ENCODE peak calls at places on chromosomes 6 and 20, in five cellular contexts. W, Z, L, A and J are unnamed samples.

GRCh38 chr6:6277418-6277817 is 43.0 kb downstream of the F13A1 start:
- DNase-seq in A (no peak), W (no peak), L (no peak), Z (no peak), J (no peak)

GRCh38 chr20:14634666-14635065 is 297.3 kb upstream of the FLRT3 start:
- DNase-seq in W (no peak), A (no peak), L (no peak), Z (no peak), J (no peak)

GRCh38 chr6:53910834-53911233 is 116.0 kb downstream of the LRRC1 start:
- DNase-seq in A (no peak), W (no peak), L (no peak), Z (no peak), J (no peak)

GRCh38 chr6:132465530-132466485 is 47.1 kb downstream of the STX7 start:
- DNase-seq in W (no peak), Z (no peak), A (no peak), L (no peak), J (no peak)

GRCh38 chr20:57612436-57612835 is 7.8 kb downstream of the ZBP1 start:
- DNase-seq in L (no peak), Z (no peak), A (no peak), W (no peak), J (no peak)

GRCh38 chr6:78517399-78517798 is 350.0 kb upstream of the IRAK1BP1 start:
- DNase-seq in Z (no peak), W (no peak), A (no peak), L (no peak), J (no peak)

GRCh38 chr6:77106992-77107391 is 356.3 kb downstream of the HTR1B start:
- DNase-seq in A (no peak), L (no peak), Z (no peak), W (no peak), J (no peak)

GRCh38 chr6:82178084-82178758 is 69.3 kb downstream of the IBTK start:
- DNase-seq in L (no peak), Z (no peak), A (no peak), W (no peak), J (no peak)

GRCh38 chr6:2196079-2196679 is 49.2 kb downstream of the GMDS start:
- DNase-seq in L (no peak), Z (no peak), A (no peak), W (peak; percentile 58), J (peak; percentile 29)

GRCh38 chr6:123771126-123771525 is 32.5 kb upstream of the NKAIN2 start:
- DNase-seq in W (no peak), L (no peak), Z (no peak), A (no peak), J (no peak)

GRCh38 chr6:161228096-161228495 is 45.8 kb downstream of the AGPAT4 start:
- DNase-seq in Z (no peak), A (no peak), L (no peak), W (no peak), J (no peak)

GRCh38 chr6:145086197-145086596 is 649.1 kb downstream of the EPM2A start:
- DNase-seq in L (no peak), W (no peak), Z (no peak), A (no peak), J (no peak)

GRCh38 chr6:108737594-108738546 is 110.4 kb upstream of the ARMC2 start:
- DNase-seq in Z (no peak), W (peak; percentile 72), L (no peak), A (no peak), J (no peak)

GRCh38 chr6:154638369-154638768 is 94.8 kb upstream of the SCAF8 start:
- DNase-seq in W (peak; percentile 18), A (no peak), L (no peak), Z (no peak), J (no peak)

GRCh38 chr6:106569444-106569843 is 59.9 kb downstream of the RTN4IP1 start:
- DNase-seq in W (no peak), Z (no peak), L (no peak), A (no peak), J (no peak)